ENCODE peak calls at places on chromosomes 16 and 17, in six cellular contexts. J is H7, T is NCI-H748 treated with DMSO at 0.1 percent for 48 hours, I is AG09319, L is NCI-H460, A is GM12865. P is an unnamed sample.

GRCh38 chr16:87318158-87318644 is 1.0 kb upstream of the C16orf95 start:
- DNase-seq in J (no peak), T (no peak), A (no peak), I (no peak), L (no peak), P (no peak)

GRCh38 chr16:7508656-7509055 is 176.0 kb downstream of the RBFOX1 start:
- DNase-seq in T (no peak), A (no peak), J (peak; percentile 43), L (no peak), I (no peak), P (no peak)

GRCh38 chr17:58330997-58331814 is 2.6 kb upstream of the TSPOAP1 start:
- DNase-seq in J (peak; percentile 62), A (peak; percentile 88), I (no peak), L (no peak), T (no peak), P (no peak)

GRCh38 chr17:1474402-1475189 is 17.9 kb downstream of the MYO1C start:
- DNase-seq in A (peak; percentile 85), T (no peak), I (no peak), J (peak; percentile 80), L (no peak), P (no peak)

GRCh38 chr16:67664258-67664657 is 2.3 kb downstream of the ENKD1 start:
- DNase-seq in L (no peak), J (peak; percentile 31), I (no peak), T (no peak), A (no peak), P (no peak)

GRCh38 chr16:66270333-66270927 is 96.1 kb upstream of the CDH5 start:
- DNase-seq in T (no peak), I (no peak), A (peak; percentile 58), J (peak; percentile 97), L (peak; percentile 79), P (peak; percentile 66)

GRCh38 chr17:43171761-43172487 is 910 bp downstream of the NBR1 start:
- DNase-seq in T (peak; percentile 34), A (peak; percentile 24), I (peak; percentile 78), J (no peak), L (peak; percentile 27), P (peak; percentile 85)

GRCh38 chr17:43034623-43035293 is 9.7 kb downstream of the RND2 start:
- DNase-seq in L (no peak), J (peak; percentile 36), I (no peak), T (no peak), A (no peak), P (no peak)

GRCh38 chr17:19004601-19005441 is at the start of gene FAM83G:
- DNase-seq in T (peak; percentile 18), I (peak; percentile 22), J (peak; percentile 96), A (peak; percentile 84), L (peak; percentile 59), P (peak; percentile 62)

GRCh38 chr16:14300631-14301149 is 229.6 kb downstream of the MRTFB start:
- DNase-seq in T (peak; percentile 44), I (peak; percentile 63), J (peak; percentile 51), A (peak; percentile 88), L (peak; percentile 85), P (peak; percentile 71)

GRCh38 chr16:71201054-71201453 is 29.5 kb downstream of the HYDIN start:
- DNase-seq in A (no peak), J (no peak), L (no peak), T (no peak), I (no peak), P (no peak)

GRCh38 chr17:38693700-38694329 is 11.3 kb upstream of the MLLT6 start:
- DNase-seq in J (no peak), L (no peak), I (peak; percentile 57), T (no peak), A (no peak), P (no peak)

GRCh38 chr16:47732806-47733150 is 271.6 kb downstream of the PHKB start:
- DNase-seq in J (peak; percentile 60), T (no peak), A (no peak), L (no peak), I (peak; percentile 36), P (peak; percentile 83)

GRCh38 chr17:75241996-75242460 is 19.4 kb downstream of the GGA3 start:
- DNase-seq in T (no peak), J (peak; percentile 29), L (no peak), I (no peak), A (no peak), P (no peak)

GRCh38 chr17:36888236-36888957 is 48.9 kb upstream of the LHX1 start:
- DNase-seq in I (no peak), L (no peak), T (no peak), J (no peak), A (no peak), P (no peak)

GRCh38 chr16:54093281-54093680 is 193.3 kb downstream of the IRX3 start:
- DNase-seq in A (no peak), J (no peak), T (no peak), I (no peak), L (no peak), P (no peak)

GRCh38 chr17:38896373-38896954 is 26.6 kb downstream of the LASP1 start:
- DNase-seq in A (no peak), J (peak; percentile 83), I (no peak), T (no peak), L (no peak), P (no peak)

GRCh38 chr17:36059455-36059854 is 4.6 kb upstream of the CCL18 start:
- DNase-seq in L (no peak), I (no peak), A (no peak), J (no peak), T (no peak), P (no peak)

GRCh38 chr17:46025060-46025459 is 26.0 kb downstream of the STH start:
- DNase-seq in J (no peak), L (no peak), T (no peak), I (no peak), A (no peak), P (no peak)

GRCh38 chr17:40366861-40367518 is 2.5 kb upstream of the GJD3 start:
- DNase-seq in T (no peak), A (no peak), I (no peak), J (peak; percentile 60), L (no peak), P (no peak)

GRCh38 chr17:78497115-78497540 is 80.1 kb downstream of the DNAH17 start:
- DNase-seq in T (peak; percentile 36), I (peak; percentile 45), L (peak; percentile 87), A (peak; percentile 83), J (peak; percentile 94), P (peak; percentile 75)

P was measured in H4.